ENCODE peak calls at places on chromosome 17, in nine cellular contexts. A is neural progenitor cell, B is keratinocyte, I is fibroblast of lung, T is MM.1S, Z is GM23248, V is DND-41, L is GM23338, F is mammary epithelial cell. O is an unnamed sample. For H3K4me1, the result is how much of the 10 kb centered on the place peaks cover.

GRCh38 chr17:28085766-28086165 is 43.3 kb downstream of the NLK start:
- DNase-seq in A (no peak), B (no peak), I (no peak), T (no peak), Z (no peak), V (no peak), L (no peak), F (no peak), O (no peak)

GRCh38 chr17:73232587-73233373 is 28.9 kb downstream of the CPSF4L start:
- DNase-seq in A (peak), B (no peak), I (peak), T (peak), Z (peak), V (no peak), L (peak), F (peak), O (peak)

GRCh38 chr17:43418441-43419374 is 19.9 kb downstream of the ARL4D start:
- DNase-seq in A (peak), B (peak), I (peak), T (no peak), Z (peak), V (no peak), L (peak), F (peak), O (peak)

GRCh38 chr17:38559025-38559879 is 46.5 kb downstream of the SRCIN1 start:
- DNase-seq in A (peak), B (peak), I (peak), T (peak), Z (no peak), V (peak), L (peak), F (peak), O (no peak)

GRCh38 chr17:60534613-60535157 is 8.6 kb upstream of the APPBP2 start:
- DNase-seq in A (no peak), B (no peak), I (no peak), T (no peak), Z (no peak), V (no peak), L (no peak), F (no peak), O (no peak)

GRCh38 chr17:45147102-45147580 is 1.1 kb upstream of the HEXIM1 start:
- DNase-seq in A (peak), B (no peak), I (peak), T (no peak), Z (peak), V (peak), L (peak), F (no peak), O (no peak)

GRCh38 chr17:55500103-55500502 is 11.1 kb downstream of the SMIM36 start:
- DNase-seq in A (peak), B (no peak), I (no peak), T (no peak), Z (no peak), V (no peak), L (no peak), F (no peak), O (no peak)

GRCh38 chr17:9824094-9824493 is 1.6 kb upstream of the GLP2R start:
- DNase-seq in A (no peak), B (no peak), I (no peak), T (no peak), Z (no peak), V (no peak), L (peak), F (no peak), O (no peak)

GRCh38 chr17:73731733-73732132 is 87.5 kb upstream of the SDK2 start:
- DNase-seq in A (no peak), B (no peak), I (no peak), T (no peak), Z (no peak), V (no peak), L (no peak), F (no peak), O (no peak)

GRCh38 chr17:52383493-52384100 is 225.1 kb upstream of the CA10 start:
- DNase-seq in A (peak), B (no peak), I (peak), T (peak), Z (peak), V (peak), L (peak), F (peak), O (peak)

GRCh38 chr17:74417178-74418045 is 14.5 kb upstream of the GPRC5C start:
- DNase-seq in A (no peak), B (no peak), I (peak), T (no peak), Z (peak), V (no peak), L (no peak), F (peak), O (peak)

GRCh38 chr17:75830168-75831031 is 13.8 kb downstream of the UNC13D start:
- DNase-seq in A (peak), B (no peak), I (no peak), T (no peak), Z (peak), V (peak), L (peak), F (no peak), O (peak)

GRCh38 chr17:7677388-7678067 is 9.8 kb downstream of the TP53 start:
- DNase-seq in A (peak), B (no peak), I (no peak), T (no peak), Z (no peak), V (no peak), L (peak), F (no peak), O (no peak)

GRCh38 chr17:36722121-36722902 is 120.9 kb downstream of the MRM1 start:
- DNase-seq in A (peak), B (no peak), I (peak), T (no peak), Z (peak), V (peak), L (peak), F (no peak), O (peak)

GRCh38 chr17:80820331-80820730 is 171.3 kb upstream of the CHMP6 start:
- DNase-seq in A (peak), B (no peak), I (no peak), T (no peak), Z (no peak), V (no peak), L (no peak), F (no peak), O (no peak)

GRCh38 chr17:35170968-35171771 is 23.0 kb downstream of the SLC35G3 start:
- DNase-seq in A (no peak), B (no peak), I (no peak), T (peak), Z (peak), V (peak), L (no peak), F (peak), O (peak)

GRCh38 chr17:43790311-43790940 is 10.2 kb downstream of the CFAP97D1 start:
- DNase-seq in A (no peak), B (peak), I (no peak), T (no peak), Z (peak), V (no peak), L (peak), F (peak), O (peak)

GRCh38 chr17:38511126-38512108 is 83.2 kb downstream of the ARHGAP23 start:
- DNase-seq in A (no peak), B (no peak), I (peak), T (no peak), Z (peak), V (no peak), L (peak), F (peak), O (no peak)

GRCh38 chr17:29659155-29659554 is 36.4 kb upstream of the CORO6 start:
- DNase-seq in A (no peak), B (no peak), I (peak), T (no peak), Z (no peak), V (no peak), L (no peak), F (no peak), O (no peak)

GRCh38 chr17:82947051-82947991 is 107.5 kb upstream of the ZNF750 start:
- DNase-seq in A (no peak), B (no peak), I (no peak), T (no peak), Z (no peak), V (no peak), L (no peak), F (no peak), O (no peak)

GRCh38 chr17:58317421-58318064 is 11.1 kb downstream of the TSPOAP1 start:
- DNase-seq in A (peak), B (peak), I (peak), T (peak), Z (peak), V (peak), L (peak), F (peak), O (peak)

DNA sequence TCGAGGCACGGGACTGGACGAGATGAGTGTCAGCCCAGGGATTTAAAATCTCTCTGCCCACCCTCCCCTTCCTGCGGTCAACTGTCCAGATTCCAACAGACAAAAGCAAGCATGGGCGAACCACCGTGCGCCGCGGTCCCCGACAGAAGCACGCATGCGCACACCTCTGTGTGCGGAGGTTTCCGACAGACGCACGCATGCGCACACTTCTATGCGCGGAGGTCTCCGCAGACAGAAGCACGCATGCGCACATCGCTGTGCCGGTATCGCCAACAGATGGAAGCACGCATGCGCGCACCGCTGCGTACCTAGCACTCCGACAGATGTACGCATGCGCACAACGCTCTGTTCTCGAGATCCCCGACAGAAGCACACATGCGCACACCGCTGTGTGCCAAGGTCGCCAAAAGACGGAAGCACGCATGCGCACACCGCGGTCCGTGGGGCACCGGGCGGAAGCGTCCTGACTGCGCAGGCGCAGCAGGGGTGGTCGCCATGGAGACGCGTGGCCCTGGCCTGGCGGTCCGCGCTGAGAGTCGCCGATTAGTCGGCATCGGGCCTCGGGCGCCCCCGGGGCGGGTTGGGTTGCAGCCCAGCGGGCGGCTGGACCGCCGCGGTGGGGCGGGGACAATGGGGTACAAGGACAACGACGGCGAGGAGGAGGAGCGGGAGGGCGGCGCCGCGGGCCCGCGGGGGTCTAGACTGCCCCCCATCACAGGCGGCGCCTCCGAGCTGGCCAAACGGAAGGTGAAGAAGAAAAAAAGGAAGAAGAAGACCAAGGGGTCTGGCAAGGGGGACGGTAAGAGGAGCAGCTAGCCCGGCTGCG is 57.5 kb upstream of the RPH3AL start:
- DNase-seq in A (peak), B (peak), I (peak), T (peak), Z (peak), V (peak), L (peak), F (peak), O (peak)
- H3K4me1 ChIP-seq in A (under half), B (under half), I (under half), T (under half), Z (under half), V (under half), L (under half), F (under half), O (under half)

DNA sequence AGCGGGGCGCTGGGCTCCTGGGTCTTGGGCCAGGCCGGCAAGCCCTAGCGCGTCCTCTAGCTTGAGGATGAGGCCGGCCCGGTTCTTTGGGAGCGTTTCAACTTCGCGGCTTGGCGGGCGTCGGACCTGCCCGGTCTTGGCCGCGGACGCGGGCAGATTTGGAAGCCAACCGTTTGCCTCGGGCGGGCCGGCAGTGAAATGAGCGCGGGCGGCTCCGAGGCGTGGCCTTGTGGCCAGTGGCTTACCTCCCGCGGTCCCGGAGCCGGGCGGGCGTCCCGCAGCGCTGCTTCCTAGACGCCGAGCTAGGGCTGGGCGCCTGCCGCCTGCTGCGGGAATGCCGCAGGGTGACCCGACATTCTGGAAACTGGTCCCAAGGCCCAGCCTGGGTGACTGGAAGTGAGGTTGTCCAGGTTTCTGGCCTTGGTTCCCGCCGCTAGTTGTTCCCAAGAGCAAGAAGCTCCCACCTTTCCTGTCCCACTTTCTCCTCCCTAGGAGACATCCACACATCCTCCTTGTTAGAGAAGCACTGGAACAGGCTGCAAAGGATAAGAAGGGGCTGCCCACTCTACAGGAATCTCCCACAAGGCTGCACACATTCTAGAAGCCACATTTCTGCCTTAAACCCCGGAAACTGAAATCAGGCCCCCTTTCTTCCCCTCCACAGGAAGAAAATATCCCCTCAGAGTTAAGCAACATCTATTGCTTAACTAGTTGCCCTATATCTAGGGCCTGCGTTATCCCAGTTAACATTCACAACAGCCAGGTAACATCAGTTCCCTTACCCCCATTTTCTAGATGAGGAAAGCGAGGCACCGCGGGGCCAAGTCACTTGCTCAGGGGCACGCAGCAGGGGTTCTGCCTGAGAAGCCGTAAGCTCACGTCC is 4.5 kb upstream of the CBX8 start:
- DNase-seq in A (peak), B (no peak), I (peak), T (no peak), Z (peak), V (no peak), L (peak), F (peak), O (peak)
- TF ChIP-seq EZH2 in A (peak), B (peak), I (peak), T (no peak), Z (no peak), V (no peak), L (peak), F (peak), O (peak)

DNA sequence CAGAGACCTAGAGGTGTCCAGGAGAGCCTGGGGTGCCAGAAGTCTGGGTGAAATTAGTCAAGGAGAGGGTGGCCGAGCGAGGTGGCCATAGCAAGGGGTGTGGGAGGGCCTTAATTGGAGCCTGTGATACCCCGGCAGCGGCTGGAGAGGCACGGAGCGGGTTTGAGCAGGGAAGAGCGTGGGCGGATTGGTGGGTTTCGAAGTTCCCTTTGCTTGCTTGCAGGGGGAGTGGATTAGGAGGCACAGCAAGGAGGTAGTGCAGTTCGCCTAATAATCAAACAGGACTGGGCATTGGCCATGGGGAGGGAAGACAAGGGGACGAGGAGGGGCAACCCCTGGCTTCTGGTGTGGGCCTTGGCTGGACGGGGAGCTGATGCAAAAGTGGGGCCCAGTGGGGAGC is 5.4 kb upstream of the FAM83G start:
- DNase-seq in A (no peak), B (no peak), I (no peak), T (no peak), Z (no peak), V (no peak), L (no peak), F (no peak), O (no peak)
- H3K4me1 ChIP-seq in A (under half), B (under half), I (under half), T (under half), Z (under half), V (under half), L (under half), F (under half), O (under half)

GRCh38 chr17:14092808-14093207 is 23.5 kb downstream of the COX10 start:
- DNase-seq in A (no peak), B (no peak), I (no peak), T (no peak), Z (no peak), V (no peak), L (no peak), F (no peak), O (no peak)
- TF ChIP-seq EZH2 in A (no peak), B (no peak), I (no peak), T (no peak), Z (no peak), V (no peak), L (no peak), F (no peak), O (no peak)